ENCODE peak calls at places on chromosomes 3 and 15, in six cellular contexts. W is MM.1S, P is HCT116, Q is neural progenitor cell, U is GM23248, X is SK-N-SH. E is an unnamed sample.

GRCh38 chr3:65627102-65627501 is 411.6 kb downstream of the MAGI1 start:
- DNase-seq in W (no peak), X (no peak), U (peak), P (no peak), Q (no peak), E (no peak)

GRCh38 chr3:160331127-160331937 is 67.7 kb downstream of the IFT80 start:
- DNase-seq in P (peak), Q (no peak), X (no peak), U (peak), W (no peak), E (peak)

GRCh38 chr3:13532661-13533060 is 16.3 kb upstream of the FBLN2 start:
- DNase-seq in U (no peak), Q (no peak), W (no peak), P (no peak), X (no peak), E (no peak)

GRCh38 chr3:129014148-129014547 is 13.0 kb downstream of the EFCC1 start:
- DNase-seq in X (no peak), U (no peak), W (no peak), P (no peak), Q (no peak), E (no peak)

GRCh38 chr3:72015463-72015862 is 230.5 kb upstream of the PROK2 start:
- DNase-seq in Q (no peak), P (no peak), X (no peak), U (no peak), W (no peak), E (no peak)

GRCh38 chr3:12751548-12751947 is 7.5 kb downstream of the TMEM40 start:
- DNase-seq in P (no peak), W (no peak), Q (no peak), X (no peak), U (no peak), E (peak)

GRCh38 chr3:25423780-25424179 is 4.3 kb upstream of the RARB start:
- DNase-seq in P (no peak), Q (no peak), W (peak), U (peak), X (no peak), E (peak)

GRCh38 chr15:94239474-94239873 is 8.1 kb downstream of the MCTP2 start:
- DNase-seq in Q (no peak), U (no peak), W (no peak), X (no peak), P (no peak), E (no peak)

GRCh38 chr3:152331018-152331541 is 62.4 kb downstream of the MBNL1 start:
- DNase-seq in W (no peak), Q (no peak), U (peak), P (peak), X (no peak), E (peak)

GRCh38 chr15:67107014-67107812 is 41.8 kb downstream of the SMAD3 start:
- DNase-seq in U (peak), W (no peak), Q (no peak), X (no peak), P (peak), E (peak)

GRCh38 chr3:136018876-136019275 is 53.3 kb downstream of the PPP2R3A start:
- DNase-seq in X (no peak), U (peak), Q (no peak), W (no peak), P (no peak), E (no peak)

GRCh38 chr3:52892290-52892624 is 5.1 kb downstream of the STIMATE start:
- DNase-seq in U (peak), X (peak), P (no peak), Q (no peak), W (no peak), E (no peak)
- H3K9ac ChIP-seq in U (peak), X (no peak), P (no peak), Q (no peak), W (no peak), E (no peak)

DNA sequence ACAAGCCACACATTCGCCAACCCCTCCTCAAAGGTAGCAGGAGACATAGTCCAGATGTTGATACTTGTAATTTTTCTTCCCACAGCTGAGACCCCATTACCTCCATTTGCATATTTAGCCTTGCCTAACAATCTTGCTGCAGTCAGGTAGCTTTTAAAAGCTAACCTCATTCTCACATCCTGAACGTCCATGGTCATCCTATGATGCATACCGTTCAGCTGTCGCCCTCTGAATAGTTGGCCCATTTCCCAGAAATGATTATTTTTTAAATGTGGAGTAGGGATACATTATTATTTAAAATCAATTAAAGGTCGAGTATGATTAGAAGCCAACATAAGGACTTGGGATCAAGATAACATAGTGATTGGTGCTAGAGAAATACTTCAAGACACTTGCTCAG is 165.0 kb downstream of the MEX3B start:
- DNase-seq in U (no peak), P (no peak), X (no peak), Q (no peak), W (no peak), E (no peak)
- TF ChIP-seq EZH2phosphoT487 in U (no peak), P (no peak), X (no peak), Q (no peak), W (no peak), E (no peak)

DNA sequence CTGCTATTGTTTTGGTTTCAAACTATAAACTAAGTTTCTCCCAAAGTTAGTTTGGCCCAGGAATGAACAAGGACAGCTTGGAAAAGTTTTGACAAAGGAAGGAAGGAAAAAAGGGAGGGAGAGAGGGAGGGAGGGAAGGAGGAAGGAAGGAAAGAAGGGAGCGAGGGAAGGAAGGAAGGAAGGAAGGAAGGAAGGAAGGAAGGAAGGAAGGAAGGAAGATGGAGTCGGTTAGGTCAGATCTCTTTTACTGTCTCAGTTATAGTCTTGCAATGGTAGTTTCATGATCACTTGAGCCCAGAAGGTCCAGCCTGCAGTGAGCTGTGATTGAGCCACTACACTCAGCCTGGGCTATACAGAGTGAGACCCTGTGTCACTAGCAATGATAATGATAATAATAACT is 12.3 kb upstream of the UBXN7 start:
- DNase-seq in W (no peak), U (no peak), Q (no peak), X (no peak), P (no peak), E (no peak)
- H3K9ac ChIP-seq in W (no peak), U (no peak), Q (no peak), X (no peak), P (no peak), E (no peak)

GRCh38 chr3:185405243-185405642 is 42.3 kb downstream of the MAP3K13 start:
- DNase-seq in U (peak), Q (no peak), P (no peak), W (no peak), X (no peak), E (no peak)
- TF ChIP-seq EZH2phosphoT487 in U (no peak), Q (no peak), P (no peak), W (no peak), X (no peak), E (no peak)

DNA sequence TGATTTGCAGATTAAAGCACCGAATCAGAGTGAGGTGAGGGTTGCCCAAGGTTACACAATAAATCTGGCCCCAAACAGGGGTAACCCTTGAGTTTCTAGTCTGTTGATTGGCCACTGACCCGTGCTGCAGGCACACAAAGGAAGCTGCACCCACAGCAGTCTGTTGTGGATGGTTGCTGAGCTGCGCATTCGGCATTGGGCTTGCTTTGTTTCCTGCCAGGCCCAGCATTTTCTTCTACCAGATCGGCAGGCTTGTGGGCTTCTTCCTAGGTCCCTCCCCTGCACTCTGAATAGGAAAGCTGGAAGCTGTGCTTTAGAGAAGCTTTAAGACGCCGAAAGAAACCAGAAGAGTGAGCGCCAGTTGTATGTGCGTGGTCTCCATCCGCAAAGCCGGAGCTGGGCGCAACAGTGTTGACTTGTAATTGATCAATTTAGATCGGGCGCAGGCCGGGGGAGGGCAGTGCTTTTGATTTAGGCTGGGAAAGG is 12.1 kb downstream of the B3GNT5 start:
- DNase-seq in Q (peak), P (no peak), W (no peak), X (no peak), U (no peak), E (no peak)
- H3K9ac ChIP-seq in Q (no peak), P (peak), W (no peak), X (no peak), U (no peak), E (peak)

GRCh38 chr3:97928986-97929385 is 43.2 kb downstream of the RIOX2 start:
- DNase-seq in X (no peak), U (no peak), Q (peak), P (no peak), W (no peak), E (no peak)
- TF ChIP-seq EZH2phosphoT487 in X (no peak), U (no peak), Q (no peak), P (no peak), W (no peak), E (no peak)

DNA sequence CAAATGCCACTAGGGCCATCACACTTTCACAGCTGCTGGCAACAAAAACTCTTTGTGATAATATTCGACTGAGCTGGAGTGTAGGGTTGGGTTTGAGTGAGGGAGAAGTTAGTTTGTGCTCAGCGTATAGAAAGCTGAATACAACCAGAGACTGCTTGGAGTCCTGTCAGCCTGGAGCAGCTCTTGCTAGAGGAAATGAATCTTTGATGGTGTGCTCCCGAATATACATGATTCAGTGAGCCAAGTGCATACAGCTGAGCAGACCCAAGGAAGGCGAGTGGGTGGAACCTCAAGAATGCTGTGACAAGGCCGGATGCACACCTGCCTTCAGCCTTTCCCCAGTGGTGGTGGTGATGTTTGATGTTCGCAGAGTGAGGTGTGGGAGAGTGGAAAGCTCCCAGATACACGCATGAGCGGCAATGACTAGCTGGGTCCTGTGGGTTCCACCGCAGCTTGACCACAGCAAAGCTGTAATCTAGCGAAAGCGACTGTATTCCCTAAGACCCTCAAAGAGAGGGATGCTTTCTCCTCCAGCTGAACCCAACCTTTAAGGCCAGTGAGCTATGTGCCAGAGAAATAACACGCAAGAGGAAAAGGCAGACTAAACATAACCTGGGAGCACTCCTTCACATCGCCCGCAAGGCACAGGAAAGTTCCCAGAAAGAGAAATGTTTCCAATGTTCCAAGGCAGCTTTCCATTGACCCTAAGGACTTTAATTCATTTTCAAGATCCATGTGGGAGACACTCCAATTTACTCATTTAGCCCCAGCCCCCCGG is 1.2 kb downstream of the ARHGEF3 start:
- DNase-seq in P (no peak), Q (no peak), X (no peak), U (no peak), W (peak), E (peak)
- H3K9ac ChIP-seq in P (no peak), Q (no peak), X (peak), U (no peak), W (peak), E (peak)